ENCODE peak calls at places on chromosome 2, in six cellular contexts. I is tibial nerve, S is esophagus squamous epithelium, L is left ventricle myocardium inferior, A is neural progenitor cell, H is pancreas. B is an unnamed sample. For H3K4me1, the result is how much of the 10 kb centered on the place peaks cover.

GRCh38 chr2:75146903-75147332 is 52.4 kb downstream of the TACR1 start:
- DNase-seq in I (no peak), A (no peak), H (no peak), L (no peak), S (no peak), B (no peak)

GRCh38 chr2:71554706-71555056 is 101.3 kb downstream of the DYSF start:
- DNase-seq in S (no peak), A (no peak), I (no peak), H (no peak), L (no peak), B (no peak)

GRCh38 chr2:236393581-236393980 is 129.4 kb upstream of the ASB18 start:
- DNase-seq in A (no peak), I (no peak), S (no peak), H (no peak), L (no peak), B (no peak)

GRCh38 chr2:239148495-239149200 is 252.2 kb downstream of the HDAC4 start:
- DNase-seq in A (no peak), I (no peak), S (no peak), H (no peak), L (peak), B (no peak)

GRCh38 chr2:200275281-200276103 is 31.0 kb upstream of the SPATS2L start:
- DNase-seq in A (no peak), L (no peak), S (no peak), H (no peak), I (no peak), B (no peak)

GRCh38 chr2:134178109-134178877 is 75.6 kb upstream of the MGAT5 start:
- DNase-seq in L (no peak), H (no peak), S (no peak), A (no peak), I (no peak), B (no peak)

GRCh38 chr2:124024491-124025348 is at the start of gene CNTNAP5:
- DNase-seq in S (no peak), H (peak), I (peak), A (peak), L (peak), B (peak)

GRCh38 chr2:230987137-230988020 is 8.5 kb upstream of the SPATA3 start:
- DNase-seq in I (peak), S (peak), A (peak), L (peak), H (peak), B (peak)

GRCh38 chr2:230343747-230344146 is 16.8 kb downstream of the SP140L start:
- DNase-seq in A (no peak), L (no peak), H (no peak), I (no peak), S (no peak), B (no peak)

GRCh38 chr2:186716899-186717811 is 23.3 kb downstream of the FAM171B start:
- DNase-seq in H (no peak), I (no peak), S (no peak), L (no peak), A (peak), B (no peak)

GRCh38 chr2:201261471-201261870 is 1.1 kb downstream of the CASP8 start:
- DNase-seq in A (no peak), S (no peak), I (no peak), H (no peak), L (no peak), B (no peak)

GRCh38 chr2:30730736-30731135 is 76.5 kb downstream of the CAPN13 start:
- DNase-seq in L (no peak), I (no peak), A (no peak), S (no peak), H (no peak), B (no peak)

GRCh38 chr2:119387381-119388129 is 20.8 kb downstream of the DBI start:
- DNase-seq in I (peak), S (no peak), H (peak), L (peak), A (no peak), B (peak)
- TF ChIP-seq CTCF in I (peak), S (no peak), H (no peak), L (peak), A (no peak), B (peak)

DNA sequence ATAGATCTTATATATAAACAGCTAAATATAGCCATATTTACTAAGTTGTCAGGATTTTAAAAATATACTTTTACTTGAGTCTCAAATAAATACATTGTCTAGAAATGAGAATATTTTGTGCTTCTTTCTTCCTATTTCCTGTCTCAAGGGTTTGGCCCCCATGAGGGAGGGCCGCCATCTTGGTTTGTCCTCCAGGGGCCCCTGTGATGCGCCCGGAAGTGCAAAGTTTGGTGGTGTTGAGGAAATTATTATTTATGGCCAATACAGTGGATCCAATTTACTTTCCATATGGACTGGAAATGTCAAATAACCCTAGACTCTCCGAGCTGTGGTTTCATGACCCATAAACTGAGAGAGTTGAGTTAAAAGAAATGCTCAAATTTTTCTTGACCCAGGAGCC is 104.7 kb upstream of the OTOS start:
- DNase-seq in I (no peak), L (no peak), H (no peak), A (no peak), S (no peak), B (no peak)
- H3K4me1 ChIP-seq in I (under half), L (under half), H (under half), A (under half), S (under half), B (under half)

GRCh38 chr2:103991591-103991990 is 862.3 kb upstream of the POU3F3 start:
- DNase-seq in S (no peak), L (no peak), I (no peak), H (no peak), A (peak), B (no peak)
- TF ChIP-seq CTCF in S (no peak), L (no peak), I (no peak), H (no peak), A (peak), B (no peak)

GRCh38 chr2:144580521-144581153 is 60.7 kb upstream of the ZEB2 start:
- DNase-seq in H (no peak), A (peak), S (no peak), L (no peak), I (no peak), B (no peak)
- H3K4me1 ChIP-seq in H (under half), A (under half), S (under half), L (under half), I (under half), B (under half)

GRCh38 chr2:237951878-237952277 is 14.9 kb upstream of the UBE2F start:
- DNase-seq in L (no peak), I (no peak), S (no peak), H (no peak), A (no peak), B (no peak)

GRCh38 chr2:237952851-237953250 is 14.0 kb upstream of the UBE2F start:
- DNase-seq in S (no peak), A (no peak), H (no peak), L (no peak), I (no peak), B (no peak)

GRCh38 chr2:237955640-237956401 is 11.0 kb upstream of the UBE2F start:
- DNase-seq in I (no peak), H (no peak), S (no peak), A (peak), L (no peak), B (no peak)

GRCh38 chr2:237961637-237962036 is 5.2 kb upstream of the UBE2F start:
- DNase-seq in H (peak), A (no peak), L (no peak), S (no peak), I (no peak), B (no peak)

GRCh38 chr2:237956402-237956736 is 10.4 kb upstream of the UBE2F start:
- DNase-seq in S (no peak), A (peak), H (no peak), L (no peak), I (no peak), B (no peak)
- TF ChIP-seq CTCF in S (no peak), A (peak), H (no peak), L (no peak), I (no peak), B (no peak)

GRCh38 chr2:36834203-36834602 is 132.1 kb downstream of the STRN start:
- DNase-seq in I (no peak), A (no peak), L (no peak), S (no peak), H (no peak), B (no peak)

GRCh38 chr2:36834721-36835120 is 131.6 kb downstream of the STRN start:
- DNase-seq in H (no peak), I (no peak), A (no peak), S (no peak), L (no peak), B (no peak)

GRCh38 chr2:36831185-36831584 is 134.7 kb downstream of the VIT start:
- DNase-seq in I (no peak), H (no peak), A (no peak), L (no peak), S (no peak), B (no peak)

GRCh38 chr2:36839976-36840617 is 126.2 kb downstream of the STRN start:
- DNase-seq in H (no peak), A (no peak), I (no peak), S (no peak), L (no peak), B (no peak)

DNA sequence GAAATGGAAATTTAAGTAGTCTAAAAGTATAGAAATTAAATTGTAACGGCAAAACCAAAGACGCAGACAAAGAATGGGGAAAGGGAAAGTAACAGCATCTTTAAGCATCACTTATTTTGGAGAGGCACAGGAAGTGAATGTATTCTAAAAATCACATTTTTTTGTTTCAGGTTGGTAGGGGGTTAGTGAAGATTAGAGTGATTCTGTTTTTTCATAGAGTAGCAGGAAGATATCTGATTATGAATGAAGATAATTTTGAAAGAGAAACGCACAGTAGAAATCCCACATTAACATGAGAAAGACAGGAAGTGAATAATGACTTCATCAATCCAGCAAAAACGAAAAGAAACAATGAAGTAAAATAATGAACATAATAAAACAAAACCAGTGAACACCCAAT is 131.2 kb downstream of the STRN start:
- DNase-seq in I (no peak), A (no peak), L (no peak), H (no peak), S (no peak), B (no peak)
- H3K4me1 ChIP-seq in I (under half), A (under half), L (under half), H (under half), S (under half), B (under half)

DNA sequence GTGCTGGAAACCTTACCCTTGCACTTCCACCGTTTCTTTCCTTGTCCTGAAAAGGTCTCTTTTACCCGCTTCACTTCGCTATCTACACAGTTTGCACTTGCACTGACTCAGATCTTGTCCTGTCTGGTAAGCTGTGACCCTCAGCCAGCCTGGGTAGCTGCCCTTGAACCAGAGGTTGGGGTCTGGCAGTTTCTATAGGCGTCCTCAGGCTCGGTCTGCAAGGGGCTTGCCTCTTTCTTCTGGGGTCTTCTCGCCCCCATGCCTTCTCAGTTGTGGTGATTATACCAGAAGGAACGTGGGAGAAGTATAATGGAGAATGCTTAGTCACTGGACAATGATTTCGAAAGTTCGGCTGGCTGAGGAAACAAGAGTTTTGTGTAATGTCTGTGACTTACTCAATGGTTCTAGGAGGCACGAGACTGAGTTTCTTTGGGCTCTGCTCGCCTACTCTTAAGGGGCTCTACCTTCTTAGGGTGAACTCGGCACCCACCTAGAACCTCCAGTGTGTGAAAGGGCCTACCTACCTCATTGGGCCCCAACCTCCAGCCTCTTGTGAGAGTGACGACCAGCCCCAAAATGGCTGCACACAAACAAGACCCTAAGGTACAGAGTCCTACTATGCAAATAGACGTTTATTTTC is 6.9 kb upstream of the STAT1 start:
- DNase-seq in A (no peak), S (no peak), L (no peak), H (no peak), I (peak), B (peak)
- TF ChIP-seq CTCF in A (no peak), S (no peak), L (no peak), H (no peak), I (no peak), B (no peak)

GRCh38 chr2:110748489-110748867 is 16.1 kb downstream of the ACOXL start:
- DNase-seq in A (peak), I (no peak), L (no peak), S (no peak), H (no peak), B (no peak)

GRCh38 chr2:110745048-110745447 is 12.7 kb downstream of the ACOXL start:
- DNase-seq in S (no peak), A (no peak), L (no peak), I (no peak), H (no peak), B (no peak)

GRCh38 chr2:110744429-110744828 is 12.1 kb downstream of the ACOXL start:
- DNase-seq in I (no peak), S (no peak), A (no peak), L (no peak), H (no peak), B (no peak)

GRCh38 chr2:110746586-110747521 is 14.5 kb downstream of the ACOXL start:
- DNase-seq in H (no peak), A (no peak), S (no peak), I (no peak), L (no peak), B (no peak)

GRCh38 chr2:110747522-110748488 is 15.4 kb downstream of the ACOXL start:
- DNase-seq in I (no peak), A (no peak), L (no peak), H (no peak), S (no peak), B (no peak)
- H3K4me1 ChIP-seq in I (under half), A (under half), L (under half), H (under half), S (under half), B (under half)

B was measured in heart right ventricle.